ENCODE peak calls at places on chromosomes 16 and 17, in eight cellular contexts. W is activated naive CD8-positive, alpha-beta T cell treated with anti-CD3 and anti-CD28 coated beads for 36 hours; S is activated T-cell treated with anti-CD3 and anti-CD28 coated beads for 1 hour; Q is EL; C is RCC 7860; Y is SJSA1; G is activated T-helper 9 cell treated with anti-CD3 and anti-CD28 coated beads, Interleukin-2, amount 50 U/mL, for 16 hours; P is Kasumi-1. O is an unnamed sample.

GRCh38 chr17:20896153-20896649 is 146.6 kb downstream of the USP22 start:
- DNase-seq in W (peak; percentile 46), S (peak; percentile 11), Q (peak; percentile 23), C (no peak), Y (no peak), G (no peak), P (no peak), O (no peak)

GRCh38 chr16:76639685-76640289 is 362.6 kb downstream of the CNTNAP4 start:
- DNase-seq in W (no peak), S (no peak), Q (no peak), C (no peak), Y (peak; percentile 44), G (no peak), P (peak; percentile 17), O (no peak)

GRCh38 chr17:4944163-4944553 is 4.1 kb downstream of the RNF167 start:
- DNase-seq in W (peak; percentile 54), S (no peak), Q (no peak), C (no peak), Y (no peak), G (no peak), P (peak; percentile 58), O (no peak)

GRCh38 chr17:44584498-44584897 is 27.2 kb downstream of the FZD2 start:
- DNase-seq in W (no peak), S (no peak), Q (no peak), C (no peak), Y (no peak), G (no peak), P (no peak), O (no peak)

GRCh38 chr16:89422905-89423630 is 67.3 kb downstream of the ANKRD11 start:
- DNase-seq in W (peak; percentile 80), S (no peak), Q (peak; percentile 67), C (peak; percentile 84), Y (peak; percentile 60), G (peak; percentile 47), P (no peak), O (no peak)

GRCh38 chr17:36850794-36851193 is 86.5 kb upstream of the LHX1 start:
- DNase-seq in W (no peak), S (no peak), Q (peak; percentile 93), C (peak; percentile 71), Y (peak; percentile 78), G (no peak), P (no peak), O (no peak)

GRCh38 chr16:65297453-65297852 is 175.6 kb upstream of the CDH11 start:
- DNase-seq in W (no peak), S (no peak), Q (no peak), C (no peak), Y (no peak), G (no peak), P (no peak), O (no peak)

GRCh38 chr17:16931318-16932060 is 40.4 kb downstream of the TNFRSF13B start:
- DNase-seq in W (no peak), S (no peak), Q (no peak), C (no peak), Y (no peak), G (no peak), P (no peak), O (no peak)

GRCh38 chr17:32879143-32879542 is 2.2 kb upstream of the MYO1D start:
- DNase-seq in W (no peak), S (no peak), Q (no peak), C (no peak), Y (no peak), G (no peak), P (no peak), O (no peak)

O was measured in vagina.